ENCODE peak calls at places on chromosomes 12 and 14, in six cellular contexts. B is endodermal cell, U is GM23248, P is A549, F is testis, N is uterus. O is an unnamed sample.

GRCh38 chr12:33323823-33324222 is 115.8 kb downstream of the SYT10 start:
- DNase-seq in U (no peak), N (no peak), F (no peak), B (no peak), P (no peak), O (no peak)

GRCh38 chr12:76111209-76111749 is 26.8 kb upstream of the NAP1L1 start:
- DNase-seq in P (no peak), N (no peak), U (no peak), B (peak; percentile 6), F (no peak), O (no peak)

GRCh38 chr14:105167303-105168092 is 1.1 kb downstream of the JAG2 start:
- DNase-seq in F (no peak), N (no peak), P (no peak), B (peak; percentile 73), U (peak; percentile 37), O (no peak)

GRCh38 chr14:57182760-57183503 is 85.8 kb downstream of the EXOC5 start:
- DNase-seq in B (peak; percentile 78), P (no peak), F (peak; percentile 36), N (no peak), U (peak; percentile 40), O (peak; percentile 65)

GRCh38 chr12:1935700-1936378 is 17.4 kb upstream of the CACNA2D4 start:
- DNase-seq in U (no peak), F (peak; percentile 72), P (no peak), B (peak; percentile 44), N (no peak), O (no peak)

GRCh38 chr14:57080691-57081090 is 188.0 kb downstream of the EXOC5 start:
- DNase-seq in F (no peak), N (no peak), B (no peak), U (no peak), P (no peak), O (no peak)

GRCh38 chr14:74018029-74018703 is 922 bp downstream of the ENTPD5 start:
- DNase-seq in N (no peak), P (peak; percentile 61), B (no peak), U (peak; percentile 81), F (no peak), O (no peak)

GRCh38 chr14:106691601-106692291 is 1165.4 kb downstream of the TMEM121 start:
- DNase-seq in U (peak; percentile 0), F (peak; percentile 83), B (peak; percentile 52), N (no peak), P (no peak), O (peak; percentile 46)

GRCh38 chr12:122079038-122079531 is 529 bp downstream of the MLXIP start:
- DNase-seq in B (peak; percentile 86), P (no peak), F (peak; percentile 33), U (peak; percentile 66), N (no peak), O (peak; percentile 38)

GRCh38 chr14:91142214-91142668 is 28.4 kb downstream of the DGLUCY start:
- DNase-seq in F (no peak), N (no peak), B (no peak), P (no peak), U (no peak), O (no peak)

GRCh38 chr12:122945047-122945592 is 21.1 kb downstream of the ABCB9 start:
- DNase-seq in N (no peak), B (no peak), P (no peak), F (peak; percentile 43), U (peak; percentile 16), O (no peak)

GRCh38 chr12:50102648-50103309 is 1.0 kb upstream of the GPD1 start:
- DNase-seq in U (no peak), N (no peak), B (no peak), P (no peak), F (no peak), O (no peak)

GRCh38 chr14:91417983-91418386 is 365 bp upstream of the CCDC88C start:
- DNase-seq in P (peak; percentile 41), N (no peak), U (peak; percentile 45), F (peak; percentile 41), B (peak; percentile 81), O (peak; percentile 48)

GRCh38 chr12:88952543-88952942 is 372.3 kb upstream of the KITLG start:
- DNase-seq in B (no peak), U (peak; percentile 47), N (no peak), P (no peak), F (no peak), O (peak; percentile 14)

GRCh38 chr14:52951730-52952481 is 1.1 kb upstream of the FERMT2 start:
- DNase-seq in B (peak; percentile 87), P (peak; percentile 79), N (no peak), F (peak; percentile 69), U (peak; percentile 93), O (peak; percentile 61)
- H3K4me3 ChIP-seq in B (peak overlapping the region; percentile 84), P (peak overlapping the region; percentile 87), N (peak overlapping the region; percentile 96), F (peak overlapping the region; percentile 95), U (peak overlapping the region; percentile 94), O (peak overlapping the region; percentile 100)

GRCh38 chr14:22919601-22919921 is 612 bp upstream of the RBM23 start:
- DNase-seq in U (no peak), F (no peak), B (no peak), P (no peak), N (no peak), O (no peak)
- H3K4me3 ChIP-seq in U (peak overlapping the region; percentile 61), F (peak overlapping the region; percentile 56), B (peak overlapping the region; percentile 76), P (peak overlapping the region; percentile 30), N (peak overlapping the region; percentile 25), O (peak overlapping the region; percentile 47)

DNA sequence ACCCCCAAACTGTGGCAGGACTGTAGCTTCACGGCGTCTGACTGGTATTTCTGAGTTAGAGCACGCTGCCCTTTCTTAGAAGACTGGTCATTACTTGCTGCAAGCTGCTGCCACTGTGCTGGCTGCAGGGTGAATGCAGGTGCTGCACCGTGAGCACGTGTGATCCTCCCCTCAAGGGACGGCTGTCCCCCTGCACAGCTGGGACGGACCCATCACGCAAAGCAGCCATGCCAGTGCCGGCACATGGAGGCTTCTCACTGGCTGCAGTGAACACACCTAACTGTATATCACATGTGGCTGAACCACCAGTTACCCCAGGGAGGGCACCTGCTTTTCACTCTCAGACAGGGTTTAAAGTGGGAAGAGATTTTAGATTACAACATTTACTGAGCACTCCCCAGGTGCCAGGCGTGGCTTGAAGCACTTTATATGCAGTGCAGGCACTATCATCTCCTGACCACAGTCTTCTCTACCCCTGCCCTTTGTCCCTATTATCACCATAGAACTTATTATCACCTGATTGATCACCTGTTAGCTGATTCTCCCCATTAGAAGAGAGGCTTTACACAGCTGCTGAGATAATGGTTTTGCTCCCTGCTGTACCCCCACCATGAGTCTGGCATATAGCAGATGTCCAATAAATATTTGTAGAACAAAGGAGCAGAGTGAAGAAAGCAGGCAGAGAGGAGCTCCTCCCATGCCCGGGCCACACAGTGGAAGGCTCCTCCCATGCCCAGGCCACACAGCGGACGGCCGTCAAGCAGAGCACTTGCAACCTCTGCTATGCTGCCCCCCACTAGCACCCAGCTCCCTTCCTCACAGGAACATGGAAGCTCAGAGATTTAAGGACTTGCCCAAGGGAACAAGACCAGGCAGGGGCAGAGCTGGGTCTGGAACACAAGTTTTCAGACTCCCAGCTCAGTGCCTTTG is 25.9 kb downstream of the SLC25A47 start:
- DNase-seq in B (peak; percentile 68), U (no peak), P (no peak), F (no peak), N (no peak), O (no peak)
- H3K4me3 ChIP-seq in B (no peak overlapping the region), U (no peak overlapping the region), P (no peak overlapping the region), F (no peak overlapping the region), N (no peak overlapping the region), O (no peak overlapping the region)

GRCh38 chr12:15629108-15629507 is 160.1 kb downstream of the EPS8 start:
- DNase-seq in P (peak; percentile 52), B (peak; percentile 57), N (peak; percentile 72), U (peak; percentile 89), F (peak; percentile 87), O (peak; percentile 83)

GRCh38 chr12:15629761-15630160 is 159.4 kb downstream of the EPS8 start:
- DNase-seq in U (peak; percentile 62), B (no peak), F (no peak), N (no peak), P (no peak), O (no peak)

GRCh38 chr12:15625075-15625474 is 164.1 kb downstream of the EPS8 start:
- DNase-seq in B (no peak), N (no peak), P (no peak), F (no peak), U (no peak), O (no peak)

GRCh38 chr12:15631007-15631715 is 158.0 kb downstream of the EPS8 start:
- DNase-seq in U (no peak), B (no peak), N (no peak), P (no peak), F (no peak), O (peak; percentile 8)

GRCh38 chr12:15627995-15628945 is 160.9 kb downstream of the EPS8 start:
- DNase-seq in U (peak; percentile 63), B (no peak), N (no peak), F (no peak), P (no peak), O (peak; percentile 13)
- H3K4me3 ChIP-seq in U (peak overlapping the region; percentile 44), B (no peak overlapping the region), N (no peak overlapping the region), F (no peak overlapping the region), P (no peak overlapping the region), O (no peak overlapping the region)

DNA sequence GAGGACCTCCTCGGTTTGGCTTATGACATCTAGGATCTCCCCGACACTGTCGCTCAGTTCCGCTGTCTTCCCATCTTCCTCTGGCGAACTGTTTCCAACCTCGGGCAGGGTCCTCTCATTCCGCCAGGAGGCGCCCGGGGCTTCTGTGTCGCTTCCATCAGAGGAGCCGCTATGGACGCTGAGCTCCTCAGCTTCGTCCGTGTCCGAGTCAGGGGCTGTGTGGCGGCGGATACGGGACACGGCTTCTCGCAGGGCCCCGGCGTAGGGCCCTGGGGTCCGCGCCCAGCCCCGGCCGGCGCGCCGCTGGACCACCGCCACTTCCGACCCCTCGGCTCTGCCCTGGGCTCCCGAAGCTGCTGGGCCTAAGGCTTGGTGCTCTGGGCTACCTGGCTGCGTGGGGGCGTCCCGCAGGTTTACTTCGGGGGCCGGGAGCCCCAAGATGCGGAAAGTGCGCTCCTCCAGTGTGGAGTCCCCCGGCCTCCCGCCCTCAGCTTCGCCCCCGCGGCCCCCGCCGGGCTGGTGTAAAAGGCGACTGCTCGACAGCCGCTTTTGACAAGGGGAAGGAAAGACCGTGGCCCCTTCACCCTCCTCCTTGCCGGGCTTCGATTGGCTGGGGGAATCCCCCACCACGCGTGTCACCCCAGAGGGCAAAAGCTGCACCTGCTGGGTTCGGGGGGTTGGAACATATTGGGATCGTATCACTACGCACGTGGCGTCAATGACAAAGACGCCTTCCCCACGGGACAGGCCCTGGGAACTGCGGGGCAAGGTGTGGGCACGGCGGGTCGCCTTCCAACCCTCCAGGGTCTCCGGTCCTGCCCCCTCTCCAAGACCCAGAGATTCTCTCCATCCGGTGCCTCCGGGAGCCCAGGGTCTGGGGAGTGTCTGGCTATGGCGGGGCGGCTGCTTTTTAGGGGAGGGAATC is 2.1 kb downstream of the DDN start:
- DNase-seq in P (peak; percentile 94), U (peak; percentile 87), B (peak; percentile 97), F (peak; percentile 89), N (peak; percentile 69), O (no peak)
- H3K4me3 ChIP-seq in P (peak overlapping the region; percentile 37), U (peak overlapping the region; percentile 50), B (peak overlapping the region; percentile 73), F (peak overlapping the region; percentile 22), N (no peak overlapping the region), O (peak overlapping the region; percentile 30)

GRCh38 chr12:104888892-104889291 is 69.2 kb downstream of the SLC41A2 start:
- DNase-seq in N (no peak), U (no peak), P (no peak), F (no peak), B (no peak), O (no peak)
- H3K4me3 ChIP-seq in N (no peak overlapping the region), U (no peak overlapping the region), P (no peak overlapping the region), F (no peak overlapping the region), B (no peak overlapping the region), O (no peak overlapping the region)

O was measured in SJCRH30.